ENCODE peak calls at places on chromosomes 1 and 21, in six cellular contexts. Y is K562, T is HCT116, J is SK-N-SH, P is HepG2, X is GM12878. E is an unnamed sample.
A peak's percentile ranks its signal among the peaks of the same experiment; 100 is the strongest.

GRCh38 chr1:26597629-26598039 is 68.1 kb downstream of the RPS6KA1 start:
- DNase-seq in P (peak; percentile 53), T (peak; percentile 68), Y (peak; percentile 66), J (peak; percentile 67), X (no peak), E (peak; percentile 63)

GRCh38 chr1:107695341-107695740 is 269.6 kb downstream of the VAV3 start:
- DNase-seq in X (no peak), J (no peak), P (no peak), Y (no peak), T (no peak), E (no peak)

GRCh38 chr1:194809665-194810064 is 1623.3 kb upstream of the B3GALT2 start:
- DNase-seq in X (no peak), Y (no peak), T (no peak), J (no peak), P (no peak), E (no peak)

GRCh38 chr1:71987210-71987609 is 295.1 kb downstream of the NEGR1 start:
- DNase-seq in X (no peak), T (no peak), J (no peak), Y (no peak), P (no peak), E (no peak)

GRCh38 chr1:21335750-21336168 is 45.5 kb upstream of the ECE1 start:
- DNase-seq in Y (no peak), X (no peak), P (no peak), J (peak; percentile 59), T (no peak), E (no peak)

GRCh38 chr21:44891631-44892031 is 18.1 kb upstream of the PTTG1IP start:
- DNase-seq in P (no peak), Y (no peak), X (no peak), T (no peak), J (no peak), E (no peak)

GRCh38 chr21:38140192-38140905 is 116.4 kb upstream of the KCNJ15 start:
- DNase-seq in J (peak; percentile 33), Y (no peak), P (no peak), T (no peak), X (no peak), E (no peak)

GRCh38 chr1:200991039-200991698 is 32.3 kb downstream of the KIF21B start:
- DNase-seq in P (no peak), J (no peak), Y (no peak), X (no peak), T (no peak), E (no peak)

GRCh38 chr1:29281531-29281930 is 45.2 kb downstream of the PTPRU start:
- DNase-seq in Y (no peak), P (no peak), T (no peak), J (no peak), X (no peak), E (no peak)

GRCh38 chr1:89545264-89546038 is 20.8 kb downstream of the LRRC8B start:
- DNase-seq in X (no peak), T (peak; percentile 16), J (no peak), P (no peak), Y (peak; percentile 77), E (no peak)

GRCh38 chr1:246308533-246309075 is 198.5 kb downstream of the SMYD3 start:
- DNase-seq in P (no peak), J (peak; percentile 35), X (no peak), T (no peak), Y (no peak), E (no peak)

GRCh38 chr1:246304468-246305259 is 202.4 kb downstream of the SMYD3 start:
- DNase-seq in X (no peak), P (no peak), T (no peak), Y (no peak), J (no peak), E (no peak)

GRCh38 chr1:246309247-246309884 is 197.7 kb downstream of the SMYD3 start:
- DNase-seq in P (no peak), Y (no peak), J (no peak), X (no peak), T (no peak), E (no peak)

GRCh38 chr1:246302671-246303317 is 204.3 kb downstream of the SMYD3 start:
- DNase-seq in Y (no peak), J (no peak), X (no peak), P (no peak), T (no peak), E (no peak)

DNA sequence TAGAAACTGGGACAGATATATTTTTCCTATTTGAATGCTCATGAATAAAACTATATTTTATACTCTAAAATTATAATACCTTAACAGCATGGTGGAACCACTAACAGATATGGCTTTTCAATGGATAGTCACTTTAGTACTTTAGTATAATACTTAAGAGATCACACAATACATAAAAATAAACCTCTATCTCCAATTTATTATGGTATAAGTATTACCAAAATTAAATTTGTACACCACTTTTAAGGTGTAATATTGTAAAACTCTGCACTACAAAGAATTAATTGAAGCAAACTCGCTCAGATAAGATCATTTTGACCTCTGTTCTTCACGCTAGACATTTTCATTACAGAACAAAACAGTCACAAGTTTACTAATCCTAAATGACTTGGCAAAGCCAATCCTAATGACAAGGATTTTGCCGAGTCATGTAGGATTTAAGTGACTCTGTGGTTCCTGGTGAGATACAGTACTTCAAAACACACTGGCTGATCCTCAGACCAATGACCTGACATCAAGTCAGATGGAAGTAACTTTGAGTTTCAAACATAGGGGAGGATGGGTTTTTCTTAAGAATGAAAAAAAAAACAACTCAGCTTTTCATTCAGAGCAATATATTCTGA is 200.6 kb downstream of the SMYD3 start:
- DNase-seq in X (no peak), J (no peak), Y (peak; percentile 35), T (no peak), P (peak; percentile 8), E (peak; percentile 6)
- TF ChIP-seq JUND in X (no peak), J (no peak), Y (peak; percentile 61), T (no peak), P (no peak), E (no peak)

GRCh38 chr1:116671835-116672234 is 4.3 kb upstream of the IGSF3 start:
- DNase-seq in P (no peak), Y (no peak), X (no peak), J (no peak), T (no peak), E (no peak)
- TF ChIP-seq JUND in P (no peak), Y (no peak), X (no peak), J (no peak), T (no peak), E (no peak)

DNA sequence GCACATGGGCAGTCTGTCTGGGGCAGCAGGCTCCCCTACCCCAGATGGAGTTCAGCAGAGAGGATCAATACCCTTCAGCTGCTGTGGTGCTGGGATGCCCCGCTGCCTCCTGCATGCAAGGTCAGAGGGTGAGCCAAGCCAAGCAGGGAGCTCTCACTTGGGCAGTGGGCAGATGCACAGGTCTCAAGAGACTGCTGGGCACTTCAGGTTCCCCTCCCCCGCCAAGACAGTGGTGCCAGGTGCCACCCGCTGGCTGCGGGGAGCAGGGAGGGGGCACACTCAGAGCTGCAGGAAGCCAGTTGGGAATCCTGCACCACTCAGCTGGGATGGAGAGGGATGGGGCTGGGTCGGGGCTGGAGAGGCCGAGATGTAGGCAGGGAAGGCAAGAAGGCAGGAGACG is 15.8 kb upstream of the EVA1B start:
- DNase-seq in X (no peak), P (no peak), J (no peak), T (no peak), Y (no peak), E (no peak)
- TF ChIP-seq JUND in X (no peak), P (no peak), J (no peak), T (no peak), Y (no peak), E (no peak)

GRCh38 chr21:42636535-42636914 is 16.9 kb upstream of the PDE9A start:
- DNase-seq in T (no peak), Y (no peak), X (no peak), P (no peak), J (no peak), E (no peak)

GRCh38 chr21:42637602-42638041 is 15.8 kb upstream of the PDE9A start:
- DNase-seq in X (no peak), T (no peak), Y (no peak), J (no peak), P (no peak), E (no peak)

GRCh38 chr21:42639646-42640152 is 13.7 kb upstream of the PDE9A start:
- DNase-seq in J (no peak), P (no peak), T (no peak), X (no peak), Y (no peak), E (no peak)

GRCh38 chr21:42636931-42637601 is 16.4 kb upstream of the PDE9A start:
- DNase-seq in X (no peak), Y (no peak), J (no peak), T (no peak), P (no peak), E (no peak)

DNA sequence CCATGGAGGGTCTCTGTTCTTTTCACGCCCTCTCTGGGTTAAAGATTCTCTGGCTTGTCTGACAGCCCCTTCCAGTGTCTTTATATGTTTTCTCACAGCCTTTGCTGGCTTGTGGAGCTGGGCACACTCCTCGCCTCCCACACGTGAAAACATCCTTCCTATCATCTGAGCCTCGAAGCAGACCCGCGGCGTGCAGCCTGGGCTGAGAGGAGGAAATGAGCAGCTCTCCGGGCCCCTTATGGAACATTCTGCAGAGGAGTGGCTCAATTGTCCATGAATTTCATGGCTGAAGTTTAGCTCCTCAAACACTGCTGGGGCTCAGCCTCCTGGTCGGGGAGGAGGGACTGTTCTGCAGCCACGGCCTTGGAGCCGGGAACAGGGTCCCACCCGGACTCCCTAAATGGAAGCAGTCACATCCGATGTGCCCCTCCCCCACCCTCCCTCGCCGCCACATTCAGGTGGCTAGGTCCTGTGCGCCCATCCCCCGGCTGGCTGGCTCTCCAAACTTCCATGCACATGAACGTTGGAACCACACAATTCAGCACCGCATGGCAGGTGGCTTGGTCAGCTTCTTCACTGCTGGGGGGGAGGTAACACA is 15.1 kb upstream of the PDE9A start:
- DNase-seq in P (no peak), Y (no peak), X (no peak), T (no peak), J (no peak), E (no peak)
- TF ChIP-seq JUND in P (no peak), Y (no peak), X (no peak), T (no peak), J (no peak), E (no peak)

E was measured in T47D.